ENCODE peak calls at places on chromosomes 12 and 14, in six cellular contexts. C, T, Q, Z, Y and R are unnamed samples.
A peak's percentile ranks its signal among the peaks of the same experiment; 100 is the strongest.

GRCh38 chr14:106039400-106039799 is 513.0 kb downstream of the TMEM121 start:
- DNase-seq in C (no peak), T (no peak), Q (no peak), Z (no peak), Y (peak; percentile 78), R (no peak)

GRCh38 chr12:6965026-6965661 is 5.3 kb downstream of the PHB2 start:
- DNase-seq in C (no peak), T (peak; percentile 63), Q (peak; percentile 90), Z (peak; percentile 76), Y (peak; percentile 91), R (no peak)

GRCh38 chr12:54038760-54039414 is 6.0 kb downstream of the HOXC5 start:
- DNase-seq in C (no peak), T (no peak), Q (no peak), Z (peak; percentile 65), Y (no peak), R (no peak)

GRCh38 chr12:98002887-98003493 is 512.4 kb upstream of the TMPO start:
- DNase-seq in C (no peak), T (peak; percentile 13), Q (no peak), Z (peak; percentile 47), Y (no peak), R (no peak)

GRCh38 chr14:35416108-35416750 is 11.7 kb upstream of the NFKBIA start:
- DNase-seq in C (no peak), T (no peak), Q (no peak), Z (no peak), Y (no peak), R (no peak)

GRCh38 chr14:69247691-69248440 is 12.1 kb upstream of the GALNT16 start:
- DNase-seq in C (no peak), T (no peak), Q (no peak), Z (peak; percentile 77), Y (no peak), R (no peak)

GRCh38 chr14:93655078-93655750 is 133.1 kb downstream of the PRIMA1 start:
- DNase-seq in C (no peak), T (peak; percentile 40), Q (no peak), Z (no peak), Y (no peak), R (no peak)

GRCh38 chr12:31118831-31119530 is 45.3 kb downstream of the DDX11 start:
- DNase-seq in C (peak; percentile 70), T (no peak), Q (no peak), Z (no peak), Y (no peak), R (no peak)

GRCh38 chr14:77344597-77344996 is 23.8 kb downstream of the GSTZ1 start:
- DNase-seq in C (no peak), T (no peak), Q (no peak), Z (no peak), Y (no peak), R (no peak)

GRCh38 chr12:60148831-60149230 is 553.0 kb downstream of the SLC16A7 start:
- DNase-seq in C (no peak), T (peak; percentile 70), Q (no peak), Z (no peak), Y (no peak), R (no peak)

GRCh38 chr14:101379842-101380241 is 181.5 kb upstream of the DIO3 start:
- DNase-seq in C (no peak), T (no peak), Q (no peak), Z (no peak), Y (no peak), R (no peak)

GRCh38 chr12:22377731-22378496 is 43.4 kb upstream of the ST8SIA1 start:
- DNase-seq in C (no peak), T (peak; percentile 14), Q (no peak), Z (no peak), Y (no peak), R (no peak)

GRCh38 chr12:108799528-108800243 is 57.7 kb downstream of the SSH1 start:
- DNase-seq in C (no peak), T (no peak), Q (peak; percentile 25), Z (no peak), Y (no peak), R (no peak)

GRCh38 chr14:32524609-32525391 is 195.7 kb downstream of the AKAP6 start:
- DNase-seq in C (no peak), T (no peak), Q (no peak), Z (no peak), Y (no peak), R (no peak)

GRCh38 chr12:95335948-95336347 is 118.3 kb downstream of the VEZT start:
- DNase-seq in C (no peak), T (no peak), Q (no peak), Z (no peak), Y (no peak), R (no peak)

GRCh38 chr12:95342008-95342407 is 124.4 kb downstream of the VEZT start:
- DNase-seq in C (no peak), T (no peak), Q (no peak), Z (no peak), Y (no peak), R (no peak)

GRCh38 chr12:95337176-95337575 is 119.6 kb downstream of the VEZT start:
- DNase-seq in C (no peak), T (no peak), Q (no peak), Z (no peak), Y (no peak), R (no peak)

GRCh38 chr12:95339086-95339788 is 121.6 kb downstream of the VEZT start:
- DNase-seq in C (no peak), T (no peak), Q (no peak), Z (no peak), Y (no peak), R (no peak)

GRCh38 chr12:95336387-95337067 is 118.9 kb downstream of the VEZT start:
- DNase-seq in C (no peak), T (peak; percentile 87), Q (peak; percentile 71), Z (peak; percentile 57), Y (peak; percentile 67), R (no peak)
- H3K4me3 ChIP-seq in C (peak overlapping the region; percentile 14), T (no peak overlapping the region), Q (no peak overlapping the region), Z (peak overlapping the region; percentile 19), Y (peak overlapping the region; percentile 6), R (no peak overlapping the region)

GRCh38 chr12:71315328-71315960 is 124.2 kb upstream of the LGR5 start:
- DNase-seq in C (no peak), T (no peak), Q (no peak), Z (no peak), Y (no peak), R (no peak)
- H3K4me3 ChIP-seq in C (no peak overlapping the region), T (no peak overlapping the region), Q (no peak overlapping the region), Z (no peak overlapping the region), Y (no peak overlapping the region), R (no peak overlapping the region)

DNA sequence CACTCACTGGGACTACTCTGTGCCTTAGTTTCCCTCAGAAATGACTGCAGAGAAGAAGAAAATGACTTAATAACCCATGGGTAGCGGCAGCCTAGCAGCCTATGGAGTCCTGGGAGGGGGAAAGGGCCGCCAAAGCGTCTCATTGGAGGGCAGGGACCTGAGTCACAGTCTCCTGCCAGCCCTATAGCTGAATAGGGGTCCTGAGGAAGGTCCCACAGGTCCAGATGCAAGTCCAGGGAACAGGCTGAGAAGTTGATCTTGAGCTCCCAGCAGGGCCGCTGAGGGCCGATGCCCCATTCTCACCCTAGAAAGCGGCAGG is 1.4 kb downstream of the HDAC7 start:
- DNase-seq in C (no peak), T (no peak), Q (no peak), Z (no peak), Y (no peak), R (no peak)
- H3K4me3 ChIP-seq in C (peak overlapping the region; percentile 82), T (peak overlapping the region; percentile 81), Q (peak overlapping the region; percentile 67), Z (peak overlapping the region; percentile 62), Y (peak overlapping the region; percentile 82), R (peak overlapping the region; percentile 64)

GRCh38 chr14:70908918-70909641 is 1.8 kb downstream of the PCNX1 start:
- DNase-seq in C (no peak), T (no peak), Q (no peak), Z (no peak), Y (no peak), R (no peak)

GRCh38 chr14:70906785-70907171 is 481 bp upstream of the PCNX1 start:
- DNase-seq in C (no peak), T (no peak), Q (no peak), Z (no peak), Y (no peak), R (no peak)

GRCh38 chr14:70907996-70908917 is 998 bp downstream of the PCNX1 start:
- DNase-seq in C (peak; percentile 91), T (peak; percentile 52), Q (peak; percentile 74), Z (peak; percentile 71), Y (peak; percentile 82), R (no peak)

GRCh38 chr14:70907172-70907995 is at the start of gene PCNX1:
- DNase-seq in C (peak; percentile 98), T (peak; percentile 77), Q (peak; percentile 95), Z (peak; percentile 84), Y (peak; percentile 95), R (peak; percentile 59)

GRCh38 chr14:70909788-70910614 is 2.7 kb downstream of the PCNX1 start:
- DNase-seq in C (no peak), T (no peak), Q (no peak), Z (no peak), Y (no peak), R (no peak)
- H3K4me3 ChIP-seq in C (no peak overlapping the region), T (peak overlapping the region; percentile 94), Q (no peak overlapping the region), Z (no peak overlapping the region), Y (peak overlapping the region; percentile 97), R (no peak overlapping the region)

GRCh38 chr12:132689227-132689626 is 1.8 kb downstream of the PXMP2 start:
- DNase-seq in C (peak; percentile 83), T (no peak), Q (no peak), Z (no peak), Y (no peak), R (no peak)
- H3K4me3 ChIP-seq in C (no peak overlapping the region), T (no peak overlapping the region), Q (peak overlapping the region; percentile 25), Z (no peak overlapping the region), Y (no peak overlapping the region), R (peak overlapping the region; percentile 12)